ENCODE peak calls at places on chromosomes 16 and 17, in six cellular contexts. One of them, this sample, is unnamed.
A peak's percentile ranks its signal among the peaks of the same experiment; 100 is the strongest.

GRCh38 chr17:27631409-27631755 is 394 bp downstream of the LGALS9 start:
- DNase-seq in gastrocnemius medialis: no peak
- DNase-seq in neuronal stem cell: no peak
- DNase-seq in heart right ventricle: no peak
- DNase-seq in psoas muscle: no peak
- DNase-seq in left ventricle myocardium inferior: no peak
- DNase-seq in this sample: no peak

GRCh38 chr16:27918755-27919154 is 144.8 kb downstream of the GSG1L start:
- DNase-seq in gastrocnemius medialis: no peak
- DNase-seq in left ventricle myocardium inferior: no peak
- DNase-seq in heart right ventricle: no peak
- DNase-seq in psoas muscle: no peak
- DNase-seq in neuronal stem cell: no peak
- DNase-seq in this sample: peak; percentile 3

GRCh38 chr17:67085406-67085805 is 41.1 kb downstream of the CACNG1 start:
- DNase-seq in psoas muscle: no peak
- DNase-seq in gastrocnemius medialis: no peak
- DNase-seq in left ventricle myocardium inferior: no peak
- DNase-seq in heart right ventricle: no peak
- DNase-seq in neuronal stem cell: no peak
- DNase-seq in this sample: no peak

GRCh38 chr17:2909853-2910234 is 113.6 kb downstream of the RAP1GAP2 start:
- DNase-seq in left ventricle myocardium inferior: no peak
- DNase-seq in psoas muscle: no peak
- DNase-seq in neuronal stem cell: no peak
- DNase-seq in gastrocnemius medialis: no peak
- DNase-seq in heart right ventricle: no peak
- DNase-seq in this sample: no peak

GRCh38 chr17:7444682-7445010 is 215 bp upstream of the CHRNB1 start:
- DNase-seq in neuronal stem cell: no peak
- DNase-seq in heart right ventricle: no peak
- DNase-seq in psoas muscle: no peak
- DNase-seq in left ventricle myocardium inferior: no peak
- DNase-seq in gastrocnemius medialis: peak; percentile 90
- DNase-seq in this sample: no peak

GRCh38 chr17:75147878-75148546 is 6.3 kb downstream of the JPT1 start:
- DNase-seq in gastrocnemius medialis: no peak
- DNase-seq in neuronal stem cell: no peak
- DNase-seq in heart right ventricle: no peak
- DNase-seq in psoas muscle: peak; percentile 17
- DNase-seq in left ventricle myocardium inferior: no peak
- DNase-seq in this sample: no peak

GRCh38 chr16:410516-411178 is 9.0 kb downstream of the DECR2 start:
- DNase-seq in neuronal stem cell: no peak
- DNase-seq in heart right ventricle: no peak
- DNase-seq in left ventricle myocardium inferior: no peak
- DNase-seq in psoas muscle: no peak
- DNase-seq in gastrocnemius medialis: no peak
- DNase-seq in this sample: no peak

GRCh38 chr17:38333635-38334295 is 10.0 kb downstream of the GPR179 start:
- DNase-seq in psoas muscle: peak; percentile 61
- DNase-seq in neuronal stem cell: peak; percentile 64
- DNase-seq in gastrocnemius medialis: no peak
- DNase-seq in heart right ventricle: no peak
- DNase-seq in left ventricle myocardium inferior: no peak
- DNase-seq in this sample: peak; percentile 70

GRCh38 chr16:85248269-85248668 is 136.0 kb upstream of the CIBAR2 start:
- DNase-seq in psoas muscle: no peak
- DNase-seq in gastrocnemius medialis: no peak
- DNase-seq in neuronal stem cell: no peak
- DNase-seq in left ventricle myocardium inferior: no peak
- DNase-seq in heart right ventricle: no peak
- DNase-seq in this sample: no peak

GRCh38 chr17:71084838-71085237 is 915.5 kb downstream of the KCNJ2 start:
- DNase-seq in psoas muscle: no peak
- DNase-seq in gastrocnemius medialis: no peak
- DNase-seq in left ventricle myocardium inferior: no peak
- DNase-seq in heart right ventricle: no peak
- DNase-seq in neuronal stem cell: no peak
- DNase-seq in this sample: no peak

GRCh38 chr17:49571764-49572163 is 3.9 kb upstream of the NXPH3 start:
- DNase-seq in left ventricle myocardium inferior: no peak
- DNase-seq in heart right ventricle: no peak
- DNase-seq in psoas muscle: peak; percentile 5
- DNase-seq in neuronal stem cell: no peak
- DNase-seq in gastrocnemius medialis: no peak
- DNase-seq in this sample: no peak

GRCh38 chr16:12904041-12904671 is 2.8 kb downstream of the SHISA9 start:
- DNase-seq in neuronal stem cell: no peak
- DNase-seq in psoas muscle: no peak
- DNase-seq in heart right ventricle: no peak
- DNase-seq in gastrocnemius medialis: no peak
- DNase-seq in left ventricle myocardium inferior: no peak
- DNase-seq in this sample: no peak

GRCh38 chr16:68704232-68704867 is 32.7 kb upstream of the CDH1 start:
- DNase-seq in neuronal stem cell: peak; percentile 62
- DNase-seq in left ventricle myocardium inferior: peak; percentile 45
- DNase-seq in heart right ventricle: peak; percentile 44
- DNase-seq in psoas muscle: peak; percentile 53
- DNase-seq in gastrocnemius medialis: peak; percentile 17
- DNase-seq in this sample: no peak

GRCh38 chr17:60134396-60135159 is 15.2 kb upstream of the CA4 start:
- DNase-seq in left ventricle myocardium inferior: no peak
- DNase-seq in heart right ventricle: no peak
- DNase-seq in neuronal stem cell: no peak
- DNase-seq in psoas muscle: no peak
- DNase-seq in gastrocnemius medialis: no peak
- DNase-seq in this sample: peak; percentile 63

GRCh38 chr16:1108299-1109252 is 12.5 kb upstream of the C1QTNF8 start:
- DNase-seq in gastrocnemius medialis: no peak
- DNase-seq in psoas muscle: peak; percentile 68
- DNase-seq in left ventricle myocardium inferior: peak; percentile 48
- DNase-seq in neuronal stem cell: no peak
- DNase-seq in heart right ventricle: peak; percentile 67
- DNase-seq in this sample: peak; percentile 92

GRCh38 chr16:87954826-87955225 is 3.6 kb downstream of the BANP start:
- DNase-seq in gastrocnemius medialis: no peak
- DNase-seq in heart right ventricle: no peak
- DNase-seq in neuronal stem cell: no peak
- DNase-seq in psoas muscle: no peak
- DNase-seq in left ventricle myocardium inferior: no peak
- DNase-seq in this sample: peak; percentile 61

GRCh38 chr17:35460354-35460851 is 11.8 kb upstream of the SLFN13 start:
- DNase-seq in heart right ventricle: peak; percentile 23
- DNase-seq in neuronal stem cell: peak; percentile 50
- DNase-seq in left ventricle myocardium inferior: peak; percentile 25
- DNase-seq in psoas muscle: peak; percentile 55
- DNase-seq in gastrocnemius medialis: peak; percentile 15
- DNase-seq in this sample: peak; percentile 49

GRCh38 chr16:69223882-69224281 is 36.9 kb downstream of the SNTB2 start:
- DNase-seq in gastrocnemius medialis: no peak
- DNase-seq in heart right ventricle: no peak
- DNase-seq in left ventricle myocardium inferior: no peak
- DNase-seq in psoas muscle: no peak
- DNase-seq in neuronal stem cell: no peak
- DNase-seq in this sample: no peak

GRCh38 chr16:84423416-84423837 is 55.1 kb downstream of the ATP2C2 start:
- DNase-seq in left ventricle myocardium inferior: no peak
- DNase-seq in neuronal stem cell: no peak
- DNase-seq in psoas muscle: no peak
- DNase-seq in heart right ventricle: no peak
- DNase-seq in gastrocnemius medialis: no peak
- DNase-seq in this sample: no peak

GRCh38 chr17:34366529-34367107 is 3.6 kb upstream of the CCL1 start:
- DNase-seq in neuronal stem cell: no peak
- DNase-seq in left ventricle myocardium inferior: no peak
- DNase-seq in heart right ventricle: no peak
- DNase-seq in gastrocnemius medialis: no peak
- DNase-seq in psoas muscle: no peak
- DNase-seq in this sample: no peak

GRCh38 chr16:14509675-14510132 is 120.4 kb downstream of the PARN start:
- DNase-seq in neuronal stem cell: no peak
- DNase-seq in left ventricle myocardium inferior: no peak
- DNase-seq in psoas muscle: no peak
- DNase-seq in gastrocnemius medialis: no peak
- DNase-seq in heart right ventricle: no peak
- DNase-seq in this sample: no peak

GRCh38 chr16:64282181-64282580 is 839.7 kb downstream of the CDH11 start:
- DNase-seq in left ventricle myocardium inferior: no peak
- DNase-seq in gastrocnemius medialis: no peak
- DNase-seq in neuronal stem cell: no peak
- DNase-seq in psoas muscle: no peak
- DNase-seq in heart right ventricle: no peak
- DNase-seq in this sample: no peak

GRCh38 chr17:72563952-72564351 is 443.1 kb downstream of the SOX9 start:
- DNase-seq in left ventricle myocardium inferior: no peak
- DNase-seq in heart right ventricle: no peak
- DNase-seq in neuronal stem cell: no peak
- DNase-seq in gastrocnemius medialis: no peak
- DNase-seq in psoas muscle: no peak
- DNase-seq in this sample: no peak

GRCh38 chr16:12010388-12011251 is 34.1 kb downstream of the SNX29 start:
- DNase-seq in heart right ventricle: no peak
- DNase-seq in gastrocnemius medialis: no peak
- DNase-seq in left ventricle myocardium inferior: no peak
- DNase-seq in psoas muscle: no peak
- DNase-seq in neuronal stem cell: no peak
- DNase-seq in this sample: no peak

GRCh38 chr16:52357711-52358110 is 189.2 kb downstream of the TOX3 start:
- DNase-seq in gastrocnemius medialis: no peak
- DNase-seq in neuronal stem cell: no peak
- DNase-seq in heart right ventricle: no peak
- DNase-seq in psoas muscle: no peak
- DNase-seq in left ventricle myocardium inferior: no peak
- DNase-seq in this sample: no peak
- H3K4me1 ChIP-seq in gastrocnemius medialis: no peaks in the 10 kb centered on the region
- H3K4me1 ChIP-seq in neuronal stem cell: no peaks in the 10 kb centered on the region
- H3K4me1 ChIP-seq in heart right ventricle: no peaks in the 10 kb centered on the region
- H3K4me1 ChIP-seq in psoas muscle: no peaks in the 10 kb centered on the region
- H3K4me1 ChIP-seq in left ventricle myocardium inferior: no peaks in the 10 kb centered on the region
- H3K4me1 ChIP-seq in this sample: no peaks in the 10 kb centered on the region

GRCh38 chr16:66549284-66550131 is at the start of gene TK2:
- DNase-seq in psoas muscle: peak; percentile 84
- DNase-seq in neuronal stem cell: peak; percentile 54
- DNase-seq in left ventricle myocardium inferior: peak; percentile 72
- DNase-seq in heart right ventricle: peak; percentile 79
- DNase-seq in gastrocnemius medialis: peak; percentile 24
- DNase-seq in this sample: peak; percentile 78

GRCh38 chr16:66548068-66548467 is 1.9 kb downstream of the TK2 start:
- DNase-seq in heart right ventricle: no peak
- DNase-seq in left ventricle myocardium inferior: no peak
- DNase-seq in neuronal stem cell: no peak
- DNase-seq in psoas muscle: no peak
- DNase-seq in gastrocnemius medialis: no peak
- DNase-seq in this sample: no peak

GRCh38 chr16:66551362-66551761 is 1.0 kb upstream of the CKLF start:
- DNase-seq in psoas muscle: no peak
- DNase-seq in gastrocnemius medialis: no peak
- DNase-seq in neuronal stem cell: no peak
- DNase-seq in left ventricle myocardium inferior: no peak
- DNase-seq in heart right ventricle: no peak
- DNase-seq in this sample: no peak

GRCh38 chr16:66547101-66547989 is 2.6 kb downstream of the TK2 start:
- DNase-seq in gastrocnemius medialis: no peak
- DNase-seq in heart right ventricle: no peak
- DNase-seq in psoas muscle: peak; percentile 38
- DNase-seq in left ventricle myocardium inferior: no peak
- DNase-seq in neuronal stem cell: no peak
- DNase-seq in this sample: no peak

GRCh38 chr16:66548868-66549267 is 1.1 kb downstream of the TK2 start:
- DNase-seq in left ventricle myocardium inferior: no peak
- DNase-seq in psoas muscle: no peak
- DNase-seq in gastrocnemius medialis: no peak
- DNase-seq in heart right ventricle: no peak
- DNase-seq in neuronal stem cell: no peak
- DNase-seq in this sample: no peak
- H3K27ac ChIP-seq in left ventricle myocardium inferior: peak overlapping the region; percentile 99
- H3K27ac ChIP-seq in psoas muscle: peak overlapping the region; percentile 92
- H3K27ac ChIP-seq in gastrocnemius medialis: peak overlapping the region; percentile 94
- H3K27ac ChIP-seq in heart right ventricle: peak overlapping the region; percentile 96
- H3K27ac ChIP-seq in neuronal stem cell: no peak overlapping the region
- H3K27ac ChIP-seq in this sample: peak overlapping the region; percentile 53

DNA sequence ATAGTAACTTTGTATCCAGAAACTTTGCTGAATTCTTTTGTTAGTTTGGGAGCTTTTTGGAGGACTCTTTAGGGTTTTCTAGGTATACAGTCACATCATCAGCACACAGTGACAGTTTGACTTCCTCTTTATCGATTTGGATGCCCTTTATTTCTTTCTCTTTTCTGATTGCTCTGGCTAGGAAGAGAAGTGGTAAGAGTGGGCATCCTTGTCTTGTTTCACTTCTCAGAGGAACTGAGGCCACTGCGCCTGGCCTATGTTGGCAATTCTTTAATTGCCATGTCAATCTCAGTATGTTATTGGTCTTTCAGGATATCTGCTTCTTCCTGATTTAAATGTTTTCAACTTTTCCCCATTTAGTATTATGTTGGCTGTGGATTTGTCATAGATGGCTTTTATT is 24.6 kb downstream of the ATF7IP2 start:
- DNase-seq in psoas muscle: no peak
- DNase-seq in left ventricle myocardium inferior: no peak
- DNase-seq in gastrocnemius medialis: no peak
- DNase-seq in neuronal stem cell: no peak
- DNase-seq in heart right ventricle: no peak
- DNase-seq in this sample: no peak
- H3K9me3 ChIP-seq in psoas muscle: peaks cover 22% of the 10 kb centered on the region
- H3K9me3 ChIP-seq in left ventricle myocardium inferior: peaks cover 95% of the 10 kb centered on the region
- H3K9me3 ChIP-seq in gastrocnemius medialis: no peaks in the 10 kb centered on the region
- H3K9me3 ChIP-seq in neuronal stem cell: peaks cover 7% of the 10 kb centered on the region
- H3K9me3 ChIP-seq in heart right ventricle: peaks cover 69% of the 10 kb centered on the region
- H3K9me3 ChIP-seq in this sample: peaks cover 6% of the 10 kb centered on the region

DNA sequence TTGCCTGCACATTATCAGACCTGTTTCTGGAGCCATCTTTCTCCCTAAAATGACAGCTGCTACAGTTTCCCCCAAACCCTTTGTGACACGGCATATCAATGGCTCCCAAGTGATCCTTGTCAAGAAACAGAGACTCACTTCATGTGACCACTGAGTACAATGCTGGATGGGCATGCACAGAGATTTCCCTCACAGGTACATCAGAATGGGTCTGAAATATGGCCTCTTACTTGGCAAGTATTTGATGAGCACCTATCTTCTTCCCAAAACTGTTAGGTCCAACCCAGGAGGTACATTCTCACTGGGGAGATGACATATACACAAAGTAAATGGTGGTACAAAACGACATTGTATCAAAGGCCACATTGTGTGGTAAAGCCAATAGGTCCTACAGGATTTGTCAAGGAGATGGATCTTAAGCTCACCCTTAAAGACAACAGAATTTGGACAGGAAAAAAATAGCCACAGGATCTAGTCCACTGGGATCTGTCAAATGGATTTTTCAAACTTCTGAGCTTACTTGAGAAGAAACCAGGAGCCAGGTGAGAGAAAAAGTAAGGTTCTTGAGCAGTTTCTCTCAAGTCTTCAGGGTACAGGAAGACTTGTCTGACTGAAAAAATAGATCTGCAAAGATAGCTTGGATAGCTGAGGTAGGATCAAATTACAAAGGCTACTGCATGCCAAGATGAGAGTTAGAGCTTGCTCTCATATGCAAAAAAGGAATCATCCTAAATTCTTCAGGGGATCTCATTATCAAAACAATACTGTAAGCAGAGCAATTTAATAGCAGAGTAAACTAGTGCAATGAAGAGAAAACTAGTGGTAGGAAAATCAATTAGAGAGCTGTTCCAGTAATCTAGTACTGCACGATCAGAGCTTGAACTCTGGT is 28.8 kb downstream of the RNF43 start:
- DNase-seq in left ventricle myocardium inferior: no peak
- DNase-seq in heart right ventricle: no peak
- DNase-seq in neuronal stem cell: no peak
- DNase-seq in gastrocnemius medialis: no peak
- DNase-seq in psoas muscle: no peak
- DNase-seq in this sample: no peak
- H3K4me1 ChIP-seq in left ventricle myocardium inferior: peaks cover 11% of the 10 kb centered on the region
- H3K4me1 ChIP-seq in heart right ventricle: no peaks in the 10 kb centered on the region
- H3K4me1 ChIP-seq in neuronal stem cell: peaks cover 5% of the 10 kb centered on the region
- H3K4me1 ChIP-seq in gastrocnemius medialis: no peaks in the 10 kb centered on the region
- H3K4me1 ChIP-seq in psoas muscle: no peaks in the 10 kb centered on the region
- H3K4me1 ChIP-seq in this sample: no peaks in the 10 kb centered on the region

This sample was measured in aorta.